ENCODE peak calls at places on chromosome 5, in seven cellular contexts. R is A549, J is AG09309, Y is tibial nerve, Q is Caco-2, E is psoas muscle, V is astrocyte. I is an unnamed sample.

GRCh38 chr5:8906303-8906967 is 639.4 kb downstream of the SEMA5A start:
- DNase-seq in V (peak; percentile 90), E (no peak), J (peak; percentile 46), Q (no peak), R (no peak), Y (no peak), I (peak; percentile 30)

GRCh38 chr5:172713113-172713808 is 57.7 kb downstream of the DUSP1 start:
- DNase-seq in E (peak; percentile 84), J (no peak), V (no peak), Q (no peak), R (peak; percentile 62), Y (peak; percentile 57), I (no peak)

GRCh38 chr5:82594097-82594496 is 315.9 kb upstream of the RPS23 start:
- DNase-seq in V (peak; percentile 58), J (no peak), Q (no peak), Y (no peak), E (no peak), R (no peak), I (no peak)

GRCh38 chr5:91219141-91219802 is 163.8 kb downstream of the ARRDC3 start:
- DNase-seq in J (peak; percentile 80), E (no peak), Y (peak; percentile 77), Q (peak; percentile 94), R (peak; percentile 31), V (peak; percentile 73), I (no peak)

GRCh38 chr5:178590924-178591423 is 781 bp upstream of the COL23A1 start:
- DNase-seq in Q (no peak), E (peak; percentile 64), R (no peak), Y (no peak), V (no peak), J (peak; percentile 11), I (no peak)

GRCh38 chr5:2960309-2960708 is 208.8 kb upstream of the IRX2 start:
- DNase-seq in Q (no peak), R (no peak), V (no peak), E (no peak), J (no peak), Y (no peak), I (no peak)

GRCh38 chr5:42268630-42269029 is 154.6 kb upstream of the GHR start:
- DNase-seq in E (no peak), V (peak; percentile 14), R (no peak), Y (no peak), J (no peak), Q (no peak), I (no peak)

GRCh38 chr5:179699640-179700298 is 1.0 kb downstream of the CANX start:
- DNase-seq in R (peak; percentile 52), Q (no peak), E (no peak), V (peak; percentile 27), J (no peak), Y (peak; percentile 25), I (no peak)

GRCh38 chr5:1003296-1003937 is 5.2 kb upstream of the NKD2 start:
- DNase-seq in Q (peak; percentile 41), V (no peak), R (no peak), Y (peak; percentile 34), E (peak; percentile 60), J (no peak), I (no peak)

GRCh38 chr5:59789197-59789596 is 104.3 kb downstream of the PDE4D start:
- DNase-seq in Q (no peak), E (no peak), R (no peak), V (peak; percentile 34), J (no peak), Y (no peak), I (no peak)

GRCh38 chr5:126182901-126183695 is 240.1 kb upstream of the GRAMD2B start:
- DNase-seq in J (no peak), R (no peak), V (no peak), Y (no peak), Q (no peak), E (no peak), I (no peak)

GRCh38 chr5:146441896-146442295 is 5.2 kb upstream of the TCERG1 start:
- DNase-seq in J (no peak), V (no peak), E (no peak), Y (no peak), Q (no peak), R (no peak), I (no peak)

GRCh38 chr5:153900703-153901395 is 137.9 kb downstream of the FAM114A2 start:
- DNase-seq in R (no peak), V (peak; percentile 84), J (peak; percentile 87), Y (peak; percentile 16), Q (no peak), E (no peak), I (peak; percentile 81)

DNA sequence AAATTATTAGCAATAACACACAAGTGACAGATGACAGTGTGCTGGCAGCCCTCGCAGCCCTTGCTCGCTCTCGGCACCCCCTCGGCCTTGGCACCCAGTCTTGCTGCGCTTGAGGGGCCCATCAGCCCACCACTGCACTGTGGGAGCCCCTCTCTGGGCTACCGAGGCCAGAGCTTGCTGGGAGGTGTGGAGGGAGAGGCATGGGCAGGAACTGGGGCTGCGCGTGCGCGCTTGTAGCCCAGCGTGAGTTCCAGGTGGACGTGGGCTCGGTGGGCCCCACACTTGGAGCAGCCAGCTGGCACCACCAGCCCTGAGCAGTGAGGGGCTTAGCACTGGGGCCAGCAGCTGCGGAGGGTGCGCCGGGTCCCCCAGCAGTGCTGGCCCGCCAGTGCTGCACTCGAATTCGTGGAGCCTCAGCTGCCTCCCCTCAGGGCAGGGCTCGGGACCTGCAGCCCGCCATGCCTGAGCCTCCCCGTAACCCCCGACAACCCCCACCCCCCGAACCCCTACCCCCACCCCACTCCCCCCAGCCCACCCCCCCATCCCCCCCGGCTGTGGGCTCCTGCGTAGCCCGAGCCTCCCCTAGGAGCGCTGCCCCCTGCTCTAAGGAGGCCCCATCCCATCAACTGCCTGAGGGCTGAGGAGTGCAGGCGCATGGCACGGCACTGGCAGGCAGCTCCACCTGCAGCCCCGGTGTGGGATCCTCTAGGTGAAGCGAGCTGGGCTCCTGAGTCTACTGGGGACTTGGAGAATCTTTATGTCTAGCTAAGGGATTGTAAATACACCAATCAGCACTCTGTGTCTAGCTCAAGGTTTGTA is 240.9 kb downstream of the TRIM36 start:
- DNase-seq in J (no peak), Q (no peak), E (no peak), Y (no peak), R (no peak), V (no peak), I (no peak)
- H3K4me3 ChIP-seq in J (no peak overlapping the region), Q (no peak overlapping the region), E (no peak overlapping the region), Y (no peak overlapping the region), R (no peak overlapping the region), V (no peak overlapping the region), I (no peak overlapping the region)

DNA sequence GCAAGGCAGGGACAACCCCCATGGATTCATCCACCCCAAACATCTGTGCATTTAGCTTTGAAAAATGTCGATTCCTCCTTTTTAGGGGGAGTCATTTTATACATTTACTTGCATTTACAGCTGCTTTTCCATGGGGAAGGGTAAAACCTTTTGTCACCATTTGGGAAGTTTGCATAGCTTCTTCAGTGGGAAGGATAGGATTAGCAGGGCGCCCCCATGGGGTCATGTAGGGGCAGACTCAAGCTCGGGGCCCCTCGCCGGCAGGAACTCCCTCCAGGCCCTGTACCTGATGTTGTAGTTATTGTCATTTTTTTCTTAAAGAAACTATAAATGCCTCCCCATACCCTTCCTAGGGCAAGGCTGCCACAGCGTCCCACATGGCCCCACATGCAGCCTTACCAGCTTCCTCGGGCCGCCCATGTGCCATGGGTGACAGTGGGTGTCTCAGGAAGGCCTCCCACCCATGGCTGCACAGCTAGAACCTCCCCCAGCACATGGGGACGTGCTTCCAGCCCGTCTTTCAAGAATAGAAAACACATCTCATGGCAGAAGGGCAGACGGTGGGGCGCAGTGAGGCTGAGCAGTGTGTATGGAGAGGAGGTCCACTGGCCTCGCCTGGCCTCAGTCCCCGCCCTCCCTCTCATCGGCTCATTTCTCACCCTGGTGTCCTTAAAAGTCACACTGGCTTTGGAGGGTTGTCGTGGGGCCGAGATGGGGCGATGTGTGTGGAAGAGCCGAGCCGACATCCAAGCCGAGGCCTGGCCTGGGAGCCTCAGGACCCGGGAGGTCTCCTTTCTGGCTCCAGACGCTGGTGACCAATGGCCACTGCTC is 76.1 kb upstream of the OTULINL start:
- DNase-seq in R (no peak), V (no peak), E (no peak), J (no peak), Y (no peak), Q (no peak), I (no peak)
- TF ChIP-seq CTCF in R (no peak), V (no peak), E (no peak), J (peak; percentile 9), Y (no peak), Q (no peak), I (peak; percentile 18)

DNA sequence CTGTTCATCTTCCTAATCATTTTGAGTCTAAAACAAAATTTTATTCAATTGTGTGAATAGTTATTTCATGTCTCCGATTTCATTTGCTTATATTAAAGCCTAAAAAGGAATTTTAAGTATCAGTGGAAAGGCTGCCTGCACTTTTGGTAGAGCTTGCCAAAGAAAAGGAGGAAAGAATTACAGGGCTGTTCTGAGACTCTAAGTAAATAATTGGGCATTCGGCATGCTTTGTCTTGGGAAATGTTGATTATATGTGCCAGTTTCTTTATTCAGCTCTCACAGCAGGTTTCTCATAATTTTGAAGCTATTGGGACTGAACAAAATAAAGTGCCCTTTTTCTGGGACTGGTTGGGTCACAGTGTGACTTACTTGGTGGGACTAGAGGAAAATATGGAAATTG is 122.1 kb downstream of the SNCAIP start:
- DNase-seq in Y (no peak), Q (no peak), R (no peak), E (no peak), J (no peak), V (no peak), I (no peak)
- H3K4me3 ChIP-seq in Y (no peak overlapping the region), Q (no peak overlapping the region), R (no peak overlapping the region), E (no peak overlapping the region), J (no peak overlapping the region), V (no peak overlapping the region), I (no peak overlapping the region)

GRCh38 chr5:88393721-88394530 is 125.3 kb upstream of the TMEM161B start:
- DNase-seq in J (no peak), Q (no peak), R (no peak), E (no peak), V (no peak), Y (no peak), I (no peak)

GRCh38 chr5:88393082-88393481 is 124.4 kb upstream of the TMEM161B start:
- DNase-seq in R (no peak), E (no peak), Q (no peak), Y (no peak), V (no peak), J (no peak), I (no peak)

GRCh38 chr5:88396635-88397285 is 128.1 kb upstream of the TMEM161B start:
- DNase-seq in E (no peak), V (no peak), Q (no peak), R (no peak), Y (no peak), J (no peak), I (no peak)

GRCh38 chr5:88396126-88396525 is 127.5 kb upstream of the TMEM161B start:
- DNase-seq in J (no peak), E (no peak), R (no peak), Q (no peak), V (no peak), Y (no peak), I (no peak)

DNA sequence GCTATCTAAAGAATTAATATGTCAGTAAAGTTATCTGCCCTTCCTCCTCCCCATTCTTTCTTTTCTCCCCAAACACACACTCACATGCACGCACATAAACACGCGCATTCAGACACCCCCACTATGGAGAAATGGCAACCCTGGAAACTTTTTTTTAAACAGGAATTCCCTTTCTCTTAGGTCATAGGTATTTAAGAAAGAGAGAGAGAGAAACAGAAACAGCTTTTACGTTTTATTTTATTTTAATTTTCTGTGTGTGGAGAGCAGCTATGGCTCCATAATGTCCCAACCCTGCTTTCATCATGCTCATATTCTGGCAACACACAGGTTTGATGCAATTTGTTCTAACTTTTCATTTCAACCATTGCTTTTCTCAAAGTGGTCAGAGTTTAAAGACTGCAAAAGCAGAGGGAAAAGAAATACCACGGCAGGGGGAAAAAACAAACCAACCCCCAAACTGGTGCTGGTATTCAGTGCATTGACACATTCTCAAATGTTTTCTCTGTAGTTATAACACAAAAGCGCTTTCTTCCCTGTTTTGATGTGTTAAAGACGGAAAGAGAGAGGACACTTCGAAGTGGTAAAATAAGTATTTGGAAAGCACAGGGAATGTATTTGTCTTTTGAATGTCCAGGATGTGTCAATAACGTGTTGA is 126.0 kb upstream of the TMEM161B start:
- DNase-seq in Q (no peak), E (no peak), J (no peak), Y (no peak), V (peak; percentile 41), R (no peak), I (no peak)
- TF ChIP-seq CTCF in Q (no peak), E (no peak), J (no peak), Y (no peak), V (no peak), R (no peak), I (no peak)

I was measured in HFF-Myc.